ENCODE peak calls at places on chromosomes 12 and 14, in four cellular contexts. L, S, K and C are unnamed samples.

GRCh38 chr14:79334272-79334671 is 877.0 kb downstream of the DIO2 start:
- DNase-seq in K (no peak), S (no peak), L (no peak), C (no peak)

GRCh38 chr12:31781894-31782540 is 53.2 kb upstream of the AMN1 start:
- DNase-seq in K (no peak), S (no peak), L (no peak), C (no peak)

GRCh38 chr12:124352839-124353238 is 57.9 kb downstream of the RFLNA start:
- DNase-seq in L (peak), K (no peak), S (peak), C (no peak)

GRCh38 chr14:33359288-33359881 is 420.7 kb downstream of the NPAS3 start:
- DNase-seq in L (no peak), K (no peak), S (no peak), C (no peak)

GRCh38 chr12:27814851-27815591 is 35.0 kb upstream of the MANSC4 start:
- DNase-seq in L (no peak), K (peak), S (no peak), C (no peak)

GRCh38 chr12:240566-240965 is 22.1 kb downstream of the SLC6A13 start:
- DNase-seq in K (no peak), L (no peak), S (no peak), C (no peak)

GRCh38 chr12:56120158-56120846 is 2.2 kb downstream of the ZC3H10 start:
- DNase-seq in S (no peak), K (peak), L (no peak), C (no peak)

GRCh38 chr14:20682435-20683124 is 1.8 kb upstream of the RNASE4 start:
- DNase-seq in S (peak), K (peak), L (peak), C (peak)

GRCh38 chr14:71625175-71625574 is 307.1 kb upstream of the RGS6 start:
- DNase-seq in K (no peak), S (peak), L (no peak), C (no peak)

GRCh38 chr12:45655186-45655585 is 74.3 kb upstream of the ARID2 start:
- DNase-seq in S (no peak), L (peak), K (peak), C (no peak)

GRCh38 chr12:56931474-56931978 is 2.7 kb downstream of the SDR9C7 start:
- DNase-seq in L (peak), S (no peak), K (peak), C (no peak)

GRCh38 chr14:50943943-50944646 is at the start of gene PYGL:
- DNase-seq in L (peak), S (peak), K (peak), C (peak)

GRCh38 chr14:23660290-23661226 is 24.4 kb downstream of the DHRS2 start:
- DNase-seq in K (no peak), L (no peak), S (no peak), C (no peak)

GRCh38 chr14:61460853-61461611 is 139.7 kb downstream of the PRKCH start:
- DNase-seq in S (no peak), K (peak), L (peak), C (no peak)

GRCh38 chr12:15603461-15604085 is 185.6 kb downstream of the EPS8 start:
- DNase-seq in K (peak), L (peak), S (no peak), C (no peak)

GRCh38 chr12:124078800-124079199 is 105.8 kb downstream of the ZNF664 start:
- DNase-seq in L (no peak), K (no peak), S (no peak), C (no peak)

GRCh38 chr14:36313898-36314297 is 6.5 kb downstream of the MBIP start:
- DNase-seq in K (no peak), S (no peak), L (no peak), C (no peak)

GRCh38 chr12:13686243-13686642 is 295.2 kb downstream of the GRIN2B start:
- DNase-seq in L (no peak), K (no peak), S (no peak), C (no peak)

DNA sequence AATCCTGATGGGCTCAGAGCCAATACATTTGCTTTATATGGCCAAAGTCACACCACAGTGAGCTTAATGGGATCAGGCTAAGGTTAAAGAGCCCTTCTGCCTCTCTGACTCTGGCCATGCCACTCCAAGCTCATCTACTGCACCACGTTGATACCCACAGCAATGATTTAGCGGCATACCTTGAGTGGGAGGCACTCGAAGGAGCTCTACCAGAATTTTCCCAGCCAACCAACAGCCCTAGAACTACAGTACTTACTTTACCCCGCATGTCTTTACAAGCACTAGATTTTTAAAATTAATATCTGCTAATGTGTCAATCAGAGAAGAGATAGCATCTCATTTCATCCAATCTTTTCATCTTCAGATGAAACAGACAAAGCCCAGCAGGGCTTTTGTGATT is 300.5 kb downstream of the GRIN2B start:
- DNase-seq in K (no peak), L (no peak), S (no peak), C (no peak)
- TF ChIP-seq CTCF in K (no peak), L (no peak), S (no peak), C (no peak)

GRCh38 chr12:4621511-4621910 is 27.3 kb downstream of the AKAP3 start:
- DNase-seq in S (no peak), K (no peak), L (no peak), C (no peak)

GRCh38 chr12:4610481-4610880 is 38.4 kb downstream of the AKAP3 start:
- DNase-seq in S (no peak), L (no peak), K (no peak), C (no peak)

GRCh38 chr12:4615667-4616066 is 33.2 kb downstream of the AKAP3 start:
- DNase-seq in L (no peak), S (no peak), K (no peak), C (no peak)
- TF ChIP-seq CTCF in L (no peak), S (no peak), K (no peak), C (no peak)

DNA sequence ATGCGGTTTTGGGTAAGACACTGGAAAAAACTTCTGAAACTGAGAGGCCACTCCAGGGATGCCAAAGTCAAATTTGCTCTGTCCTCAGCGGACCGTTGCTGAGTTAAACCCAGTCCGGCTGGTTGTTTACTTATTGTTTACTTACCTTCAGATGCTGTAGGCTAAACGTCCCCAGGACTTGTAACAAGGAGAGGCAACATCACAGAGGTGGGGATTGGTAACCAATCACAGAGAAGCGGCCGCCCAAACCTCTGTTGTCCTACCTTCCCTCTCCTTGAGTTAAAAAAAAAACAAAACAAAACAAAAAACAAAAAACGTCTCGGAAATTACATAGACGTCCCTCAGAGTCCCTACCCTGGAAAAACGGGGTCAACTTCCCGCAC is 380 bp downstream of the ANO2 start:
- DNase-seq in K (no peak), S (no peak), L (no peak), C (no peak)
- TF ChIP-seq CTCF in K (no peak), S (no peak), L (no peak), C (no peak)

GRCh38 chr14:94408546-94409095 is 20.2 kb upstream of the SERPINA1 start:
- DNase-seq in S (no peak), K (no peak), L (no peak), C (no peak)

GRCh38 chr14:94407906-94408305 is 19.5 kb upstream of the SERPINA1 start:
- DNase-seq in K (no peak), L (no peak), S (no peak), C (no peak)

GRCh38 chr14:94411638-94412037 is 23.2 kb upstream of the SERPINA1 start:
- DNase-seq in S (no peak), K (no peak), L (no peak), C (no peak)

GRCh38 chr14:94412671-94413638 is 24.6 kb upstream of the SERPINA1 start:
- DNase-seq in S (no peak), K (no peak), L (peak), C (no peak)
- TF ChIP-seq CTCF in S (peak), K (peak), L (peak), C (no peak)